ENCODE peak calls at places on chromosomes 13 and 19, in six cellular contexts. X, O, J, T, N and V are unnamed samples.
A peak's percentile ranks its signal among the peaks of the same experiment; 100 is the strongest.

GRCh38 chr19:38361633-38362075 is 12.7 kb upstream of the PSMD8 start:
- DNase-seq in N (peak; percentile 56), O (peak; percentile 54), T (peak; percentile 70), J (peak; percentile 95), X (peak; percentile 84), V (peak; percentile 95)

GRCh38 chr13:34913040-34913439 is 29.0 kb upstream of the NBEA start:
- DNase-seq in J (no peak), T (peak; percentile 1), O (no peak), N (no peak), X (no peak), V (peak; percentile 35)

GRCh38 chr13:73061478-73062275 is 2.9 kb downstream of the KLF5 start:
- DNase-seq in X (peak; percentile 60), N (no peak), T (no peak), O (no peak), J (no peak), V (no peak)

GRCh38 chr13:40116008-40116407 is 460.5 kb downstream of the COG6 start:
- DNase-seq in N (no peak), J (peak; percentile 96), T (peak; percentile 83), X (peak; percentile 75), O (no peak), V (no peak)

GRCh38 chr19:12295191-12295590 is 508 bp upstream of the ZNF44 start:
- DNase-seq in T (no peak), J (no peak), N (no peak), O (no peak), X (no peak), V (no peak)

GRCh38 chr19:18802354-18802753 is 11.2 kb upstream of the COMP start:
- DNase-seq in O (no peak), T (no peak), J (no peak), X (no peak), N (no peak), V (peak; percentile 48)

GRCh38 chr19:17553256-17553655 is 2.2 kb upstream of the COLGALT1 start:
- DNase-seq in X (peak; percentile 59), J (peak; percentile 41), N (no peak), T (peak; percentile 93), O (no peak), V (no peak)

GRCh38 chr19:30214651-30215051 is 157.5 kb upstream of the ZNF536 start:
- DNase-seq in N (no peak), J (no peak), X (no peak), O (no peak), T (no peak), V (no peak)

GRCh38 chr19:7743425-7743841 is 3.9 kb downstream of the CD209 start:
- DNase-seq in T (no peak), O (no peak), X (no peak), J (no peak), N (no peak), V (peak; percentile 75)

GRCh38 chr13:23866420-23867026 is 22.7 kb downstream of the MIPEP start:
- DNase-seq in X (no peak), J (no peak), O (no peak), N (no peak), T (no peak), V (no peak)

GRCh38 chr13:112926003-112926402 is 43.0 kb upstream of the MCF2L start:
- DNase-seq in J (no peak), N (no peak), X (no peak), T (no peak), O (no peak), V (no peak)

GRCh38 chr13:96817336-96817941 is 176.8 kb downstream of the OXGR1 start:
- DNase-seq in X (no peak), J (peak; percentile 21), O (no peak), T (peak; percentile 40), N (no peak), V (no peak)

GRCh38 chr13:40379186-40379585 is 287.3 kb downstream of the FOXO1 start:
- DNase-seq in X (no peak), N (no peak), J (no peak), T (no peak), O (no peak), V (no peak)

GRCh38 chr19:2059422-2060201 is 8.6 kb upstream of the MKNK2 start:
- DNase-seq in O (no peak), T (peak; percentile 79), J (peak; percentile 96), N (no peak), X (peak; percentile 93), V (peak; percentile 75)

GRCh38 chr13:111044087-111044830 is 70.9 kb upstream of the ARHGEF7 start:
- DNase-seq in T (no peak), N (no peak), J (no peak), O (no peak), X (no peak), V (no peak)

GRCh38 chr13:27953671-27954405 is 15.3 kb downstream of the CDX2 start:
- DNase-seq in T (peak; percentile 49), N (peak; percentile 76), J (peak; percentile 92), O (no peak), X (peak; percentile 82), V (peak; percentile 16)

GRCh38 chr19:51258165-51258564 is 7.3 kb downstream of the SIGLECL1 start:
- DNase-seq in J (no peak), X (no peak), O (no peak), N (no peak), T (no peak), V (no peak)

GRCh38 chr19:53772943-53773342 is 51.2 kb downstream of the NLRP12 start:
- DNase-seq in J (peak; percentile 68), N (peak; percentile 45), T (peak; percentile 43), O (peak; percentile 26), X (peak; percentile 56), V (peak; percentile 27)

GRCh38 chr19:33785795-33786194 is 10.9 kb upstream of the KCTD15 start:
- DNase-seq in J (no peak), O (no peak), T (peak; percentile 52), N (no peak), X (no peak), V (no peak)

GRCh38 chr13:112617754-112618375 is 29.9 kb upstream of the TUBGCP3 start:
- DNase-seq in N (no peak), O (no peak), J (no peak), T (no peak), X (peak; percentile 15), V (no peak)

GRCh38 chr19:44111910-44112463 is 1.2 kb upstream of the ZNF225 start:
- DNase-seq in N (no peak), T (peak; percentile 80), J (peak; percentile 99), O (no peak), X (no peak), V (peak; percentile 36)

GRCh38 chr19:31500540-31500830 is 151.2 kb upstream of the TSHZ3 start:
- DNase-seq in N (no peak), J (no peak), T (no peak), O (no peak), X (no peak), V (no peak)

GRCh38 chr19:35671818-35672217 is 5.5 kb downstream of the UPK1A start:
- DNase-seq in X (no peak), O (no peak), N (no peak), T (no peak), J (peak; percentile 39), V (peak; percentile 88)

GRCh38 chr13:33242984-33243617 is 42.5 kb downstream of the STARD13 start:
- DNase-seq in X (no peak), O (no peak), T (no peak), N (no peak), J (no peak), V (no peak)

GRCh38 chr13:106619688-106620555 is 52.0 kb upstream of the ARGLU1 start:
- DNase-seq in X (peak; percentile 46), J (peak; percentile 63), O (no peak), T (peak; percentile 70), N (no peak), V (peak; percentile 60)

GRCh38 chr13:55728229-55728628 is 1412.5 kb upstream of the PRR20A start:
- DNase-seq in O (no peak), J (no peak), N (no peak), T (no peak), X (no peak), V (no peak)